ENCODE peak calls at places on chromosomes 13 and 19, in seven cellular contexts. H is CD4-positive, alpha-beta T cell; R is H9; D is GDM1; F is natural killer cell; A is GF-D8; M is stimulated activated CD8-positive, alpha-beta memory T cell treated with anti-CD3 and anti-CD28 coated beads, Interleukin-15, amount 100 ng/mL, for 24 hours. G is an unnamed sample.

GRCh38 chr13:51679616-51680015 is 95.4 kb downstream of the WDFY2 start:
- DNase-seq in R (no peak), F (no peak), A (no peak), H (no peak), M (no peak), D (no peak), G (no peak)

GRCh38 chr13:21069561-21070004 is 8.2 kb upstream of the LATS2 start:
- DNase-seq in R (no peak), M (no peak), D (no peak), A (peak; percentile 37), F (no peak), H (no peak), G (no peak)

GRCh38 chr19:14536926-14537692 is 7.7 kb downstream of the TECR start:
- DNase-seq in F (no peak), R (peak; percentile 98), H (no peak), A (no peak), D (peak; percentile 25), M (no peak), G (peak; percentile 98)

GRCh38 chr13:69389899-69390298 is 717.7 kb upstream of the ATXN8OS start:
- DNase-seq in D (no peak), A (peak; percentile 45), M (no peak), F (no peak), H (no peak), R (no peak), G (no peak)

GRCh38 chr19:15989889-15990288 is 41.1 kb downstream of the OR10H4 start:
- DNase-seq in R (no peak), F (no peak), A (no peak), H (no peak), M (no peak), D (no peak), G (no peak)

GRCh38 chr13:70087247-70087646 is 20.4 kb upstream of the ATXN8OS start:
- DNase-seq in D (no peak), A (no peak), M (no peak), F (no peak), R (no peak), H (no peak), G (no peak)

GRCh38 chr19:45781282-45782161 is 768 bp downstream of the DMPK start:
- DNase-seq in A (no peak), H (no peak), M (no peak), D (no peak), F (no peak), R (no peak), G (no peak)

GRCh38 chr13:108272333-108272732 is 2.8 kb downstream of the TNFSF13B start:
- DNase-seq in A (peak; percentile 39), H (no peak), R (no peak), F (no peak), M (no peak), D (no peak), G (no peak)

GRCh38 chr19:23075031-23075733 is 41.6 kb upstream of the ZNF730 start:
- DNase-seq in M (no peak), D (no peak), F (no peak), H (no peak), R (peak; percentile 97), A (no peak), G (peak; percentile 98)

GRCh38 chr19:34480971-34481821 is at the start of gene WTIP:
- DNase-seq in R (peak; percentile 74), F (no peak), A (no peak), D (no peak), M (no peak), H (no peak), G (peak; percentile 94)

GRCh38 chr19:51083783-51084182 is 1.1 kb upstream of the KLK14 start:
- DNase-seq in M (no peak), A (no peak), F (no peak), H (no peak), D (no peak), R (no peak), G (no peak)

GRCh38 chr13:48783181-48783630 is 129.5 kb downstream of the CYSLTR2 start:
- DNase-seq in H (no peak), D (no peak), R (no peak), F (no peak), M (no peak), A (peak; percentile 97), G (no peak)